ENCODE peak calls at places on chromosomes 12 and 14, in eight cellular contexts. Z is upper lobe of left lung, I is A549, Y is H1, A is suprapubic skin, H is GM12878, B is ovary, X is tibial nerve. J is an unnamed sample.

GRCh38 chr12:46664771-46665287 is 161.0 kb downstream of the SLC38A4 start:
- DNase-seq in Z (peak), I (peak), Y (no peak), A (no peak), H (peak), B (no peak), X (no peak), J (no peak)

GRCh38 chr12:47832263-47832933 is 12.7 kb upstream of the HDAC7 start:
- DNase-seq in Z (no peak), I (no peak), Y (no peak), A (no peak), H (no peak), B (no peak), X (no peak), J (no peak)

GRCh38 chr12:79302171-79302841 is 388.5 kb downstream of the PAWR start:
- DNase-seq in Z (no peak), I (no peak), Y (no peak), A (no peak), H (no peak), B (no peak), X (no peak), J (no peak)

GRCh38 chr14:100895411-100895810 is 8.1 kb downstream of the RTL1 start:
- DNase-seq in Z (no peak), I (no peak), Y (no peak), A (no peak), H (no peak), B (no peak), X (no peak), J (no peak)

GRCh38 chr14:31122098-31122611 is 85.4 kb downstream of the HECTD1 start:
- DNase-seq in Z (no peak), I (no peak), Y (no peak), A (no peak), H (no peak), B (no peak), X (no peak), J (no peak)

GRCh38 chr14:59358105-59358504 is 107.1 kb downstream of the GPR135 start:
- DNase-seq in Z (peak), I (peak), Y (peak), A (no peak), H (no peak), B (no peak), X (peak), J (no peak)

GRCh38 chr12:124457287-124458219 is 109.9 kb downstream of the NCOR2 start:
- DNase-seq in Z (peak), I (no peak), Y (no peak), A (peak), H (no peak), B (peak), X (peak), J (peak)

GRCh38 chr12:96094201-96094600 is 58.8 kb upstream of the LTA4H start:
- DNase-seq in Z (peak), I (peak), Y (peak), A (no peak), H (no peak), B (no peak), X (no peak), J (no peak)

GRCh38 chr12:88393017-88393767 is 187.1 kb downstream of the KITLG start:
- DNase-seq in Z (no peak), I (peak), Y (no peak), A (no peak), H (no peak), B (no peak), X (no peak), J (no peak)

GRCh38 chr12:110555509-110556406 is 27.4 kb downstream of the PPTC7 start:
- DNase-seq in Z (no peak), I (no peak), Y (no peak), A (no peak), H (no peak), B (no peak), X (no peak), J (no peak)

GRCh38 chr14:50469982-50470381 is 62.4 kb downstream of the MAP4K5 start:
- DNase-seq in Z (no peak), I (no peak), Y (no peak), A (no peak), H (no peak), B (no peak), X (no peak), J (no peak)

GRCh38 chr14:68520637-68521556 is 272.0 kb downstream of the ZFP36L1 start:
- DNase-seq in Z (peak), I (peak), Y (peak), A (peak), H (no peak), B (no peak), X (no peak), J (peak)

GRCh38 chr12:104599272-104599984 is 142.7 kb downstream of the CHST11 start:
- DNase-seq in Z (no peak), I (no peak), Y (no peak), A (no peak), H (no peak), B (no peak), X (no peak), J (no peak)

GRCh38 chr12:119381471-119382235 is 47.1 kb downstream of the CCDC60 start:
- DNase-seq in Z (no peak), I (no peak), Y (no peak), A (no peak), H (no peak), B (no peak), X (no peak), J (no peak)

GRCh38 chr12:116074686-116075085 is 202.8 kb downstream of the MED13L start:
- DNase-seq in Z (no peak), I (no peak), Y (no peak), A (no peak), H (no peak), B (no peak), X (no peak), J (no peak)

GRCh38 chr12:88142610-88142991 is 494 bp downstream of the TMTC3 start:
- DNase-seq in Z (peak), I (peak), Y (no peak), A (peak), H (no peak), B (no peak), X (peak), J (peak)

GRCh38 chr12:570949-571794 is 92.1 kb downstream of the NINJ2 start:
- DNase-seq in Z (peak), I (peak), Y (no peak), A (peak), H (no peak), B (peak), X (peak), J (peak)

GRCh38 chr14:70052990-70053389 is 135.8 kb downstream of the SLC8A3 start:
- DNase-seq in Z (no peak), I (peak), Y (no peak), A (no peak), H (no peak), B (no peak), X (no peak), J (no peak)

GRCh38 chr12:40801861-40802260 is 109.6 kb downstream of the CNTN1 start:
- DNase-seq in Z (no peak), I (no peak), Y (no peak), A (no peak), H (no peak), B (no peak), X (no peak), J (no peak)

GRCh38 chr14:89986475-89986874 is 30.7 kb downstream of the TDP1 start:
- DNase-seq in Z (no peak), I (no peak), Y (no peak), A (no peak), H (no peak), B (no peak), X (no peak), J (no peak)

GRCh38 chr14:72892879-72893635 is 844 bp downstream of the DPF3 start:
- DNase-seq in Z (no peak), I (no peak), Y (no peak), A (no peak), H (no peak), B (peak), X (no peak), J (peak)

GRCh38 chr12:7108042-7108927 is 729 bp downstream of the C1RL start:
- DNase-seq in Z (peak), I (peak), Y (no peak), A (peak), H (peak), B (peak), X (peak), J (peak)

GRCh38 chr12:122985590-122986257 is 5.2 kb downstream of the ARL6IP4 start:
- DNase-seq in Z (no peak), I (no peak), Y (no peak), A (no peak), H (no peak), B (peak), X (no peak), J (no peak)

GRCh38 chr14:23055621-23056256 is 1.6 kb downstream of the CDH24 start:
- DNase-seq in Z (no peak), I (no peak), Y (no peak), A (no peak), H (no peak), B (peak), X (no peak), J (no peak)

GRCh38 chr14:98548071-98548686 is 723.8 kb downstream of the BCL11B start:
- DNase-seq in Z (no peak), I (no peak), Y (no peak), A (no peak), H (no peak), B (no peak), X (no peak), J (no peak)

DNA sequence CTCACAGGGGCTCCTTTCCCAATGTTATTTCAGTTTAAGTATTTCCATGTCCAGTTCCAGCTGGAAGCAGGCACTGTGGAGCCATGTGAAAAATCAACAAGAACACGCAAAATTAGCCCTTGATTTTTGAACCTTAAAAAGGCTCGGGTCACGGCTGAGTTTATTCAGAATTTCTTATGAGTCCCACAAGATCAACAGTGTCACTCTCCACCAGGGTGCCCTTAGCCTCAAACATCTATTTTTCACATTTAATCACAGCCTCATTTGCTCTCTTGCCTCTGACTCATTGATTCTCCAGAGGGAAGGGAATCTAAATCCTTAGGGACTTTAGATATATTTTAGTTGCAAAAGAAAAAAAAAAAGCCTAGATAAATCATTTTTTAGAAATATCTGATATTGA is 157.7 kb upstream of the AVPR1A start:
- DNase-seq in Z (no peak), I (no peak), Y (no peak), A (no peak), H (no peak), B (no peak), X (no peak), J (no peak)
- TF ChIP-seq EP300 in Z (no peak), I (no peak), Y (no peak), A (no peak), H (no peak), B (no peak), X (no peak), J (no peak)

GRCh38 chr14:104223101-104223809 is 84.9 kb downstream of the KIF26A start:
- DNase-seq in Z (no peak), I (no peak), Y (no peak), A (no peak), H (no peak), B (peak), X (no peak), J (peak)

GRCh38 chr14:104223810-104224515 is 85.6 kb downstream of the KIF26A start:
- DNase-seq in Z (no peak), I (no peak), Y (no peak), A (no peak), H (no peak), B (no peak), X (no peak), J (peak)

GRCh38 chr14:104222396-104223036 is 84.1 kb downstream of the KIF26A start:
- DNase-seq in Z (no peak), I (no peak), Y (no peak), A (no peak), H (no peak), B (peak), X (no peak), J (no peak)

GRCh38 chr14:104226421-104227385 is 88.3 kb downstream of the KIF26A start:
- DNase-seq in Z (no peak), I (no peak), Y (no peak), A (no peak), H (no peak), B (no peak), X (no peak), J (peak)

DNA sequence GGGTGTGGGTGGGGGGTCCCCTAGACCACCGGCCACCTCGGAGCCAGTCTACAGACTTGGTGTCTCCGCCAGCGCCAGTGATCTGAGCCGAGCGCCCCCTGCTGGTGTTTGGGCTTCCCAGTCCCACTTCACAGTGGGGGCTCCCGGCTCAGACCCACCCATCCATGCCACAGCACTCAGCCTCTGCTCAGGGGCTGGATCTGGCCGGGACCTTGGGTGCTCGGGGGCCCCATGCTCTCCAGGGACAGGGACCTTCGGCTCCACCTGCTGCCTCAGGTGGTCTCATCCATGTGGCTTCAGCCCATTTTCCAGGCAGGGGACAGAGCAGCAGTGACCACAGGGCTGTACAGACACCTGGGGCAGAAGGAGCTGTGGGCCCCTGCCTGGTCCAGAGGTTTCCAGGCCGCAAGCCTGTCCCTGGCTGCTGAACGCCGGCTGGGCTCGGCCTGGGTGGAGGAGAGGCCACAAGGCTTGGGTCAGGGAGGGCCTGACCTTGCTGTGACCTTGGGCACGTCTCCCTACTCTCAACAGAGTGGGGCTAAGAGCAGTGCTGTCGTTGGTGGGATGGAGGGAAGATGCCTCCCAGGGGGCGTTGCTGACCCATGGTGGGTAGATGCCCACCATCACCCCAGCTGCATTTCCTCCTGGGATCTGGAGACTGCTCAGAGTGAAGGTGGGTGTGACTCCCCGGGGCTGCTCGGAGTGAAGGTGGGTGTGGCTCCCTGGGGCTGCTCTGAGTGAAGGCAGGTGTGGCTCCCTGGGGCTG is 86.3 kb downstream of the KIF26A start:
- DNase-seq in Z (no peak), I (peak), Y (no peak), A (no peak), H (no peak), B (peak), X (no peak), J (peak)
- TF ChIP-seq EP300 in Z (no peak), I (no peak), Y (no peak), A (no peak), H (no peak), B (no peak), X (no peak), J (no peak)

GRCh38 chr12:66823857-66824570 is 145.1 kb upstream of the GRIP1 start:
- DNase-seq in Z (no peak), I (peak), Y (no peak), A (no peak), H (no peak), B (no peak), X (no peak), J (no peak)

GRCh38 chr12:66819587-66819986 is 140.7 kb upstream of the GRIP1 start:
- DNase-seq in Z (no peak), I (no peak), Y (no peak), A (no peak), H (no peak), B (no peak), X (no peak), J (no peak)

DNA sequence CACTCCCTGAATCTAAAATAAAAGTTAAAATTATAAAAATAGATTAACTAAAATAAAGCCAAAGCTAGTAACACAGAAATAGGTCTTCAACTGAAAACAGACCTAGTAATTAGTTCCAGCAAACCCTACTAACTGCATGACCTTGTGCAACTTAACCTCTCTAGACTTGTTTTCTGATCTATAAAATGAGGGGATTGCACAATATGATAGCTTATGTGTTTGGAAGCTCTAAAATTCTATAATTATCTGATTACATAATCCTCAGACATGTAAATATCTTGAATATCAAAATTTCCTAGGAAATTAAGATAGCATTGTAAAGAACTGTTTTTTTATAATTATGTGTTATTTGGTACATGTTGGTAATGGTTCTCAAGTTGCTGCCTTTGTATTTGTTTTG is 144.1 kb upstream of the GRIP1 start:
- DNase-seq in Z (no peak), I (no peak), Y (no peak), A (no peak), H (no peak), B (no peak), X (no peak), J (no peak)
- TF ChIP-seq EP300 in Z (no peak), I (no peak), Y (no peak), A (no peak), H (no peak), B (no peak), X (no peak), J (no peak)

GRCh38 chr12:30847259-30847658 is 79.3 kb upstream of the TSPAN11 start:
- DNase-seq in Z (no peak), I (peak), Y (no peak), A (no peak), H (peak), B (no peak), X (peak), J (no peak)
- TF ChIP-seq EP300 in Z (no peak), I (no peak), Y (no peak), A (no peak), H (no peak), B (no peak), X (no peak), J (no peak)

DNA sequence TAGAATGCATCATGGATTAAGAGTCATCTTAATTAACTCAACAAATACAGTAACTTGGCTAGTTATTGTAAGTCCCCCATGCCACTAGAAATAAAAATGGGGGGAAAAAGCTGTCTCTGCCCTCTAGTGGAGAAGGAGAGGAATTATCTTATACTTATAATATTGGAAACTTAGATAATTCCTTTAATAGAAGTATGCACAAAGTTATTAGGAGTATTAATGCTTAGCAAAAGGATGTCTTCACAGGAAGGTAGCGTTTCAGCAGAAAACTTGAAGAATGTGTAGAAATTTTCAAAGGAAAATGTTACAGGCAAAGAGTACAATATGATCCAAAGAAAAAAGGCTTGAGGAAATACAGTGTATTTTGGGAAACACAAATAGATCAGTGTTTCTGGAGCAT is 19.8 kb downstream of the OR5AU1 start:
- DNase-seq in Z (no peak), I (peak), Y (no peak), A (no peak), H (no peak), B (no peak), X (no peak), J (no peak)
- TF ChIP-seq EP300 in Z (no peak), I (no peak), Y (no peak), A (no peak), H (no peak), B (no peak), X (no peak), J (no peak)

DNA sequence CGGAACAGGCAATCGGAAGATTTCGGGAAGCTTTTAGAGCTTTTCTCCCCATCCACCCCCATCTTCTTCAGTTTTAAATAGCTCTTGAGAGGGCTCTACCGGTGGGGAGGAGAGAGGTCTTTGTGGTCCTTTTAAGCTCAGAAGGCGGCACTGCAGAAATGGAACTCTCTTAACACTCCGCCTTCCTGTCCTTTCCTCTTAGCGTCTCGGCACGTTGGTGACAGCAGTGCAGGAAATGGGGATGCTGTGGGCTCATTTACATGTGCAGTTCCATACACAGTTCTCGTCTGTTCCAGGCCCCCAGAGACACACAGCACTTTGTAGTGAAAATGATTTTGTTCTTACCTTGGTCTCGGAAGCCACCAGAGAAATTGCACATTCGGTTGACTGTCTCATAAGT is 50.4 kb upstream of the RIN3 start:
- DNase-seq in Z (peak), I (no peak), Y (no peak), A (no peak), H (no peak), B (no peak), X (no peak), J (no peak)
- TF ChIP-seq EP300 in Z (no peak), I (no peak), Y (no peak), A (no peak), H (no peak), B (no peak), X (no peak), J (no peak)

DNA sequence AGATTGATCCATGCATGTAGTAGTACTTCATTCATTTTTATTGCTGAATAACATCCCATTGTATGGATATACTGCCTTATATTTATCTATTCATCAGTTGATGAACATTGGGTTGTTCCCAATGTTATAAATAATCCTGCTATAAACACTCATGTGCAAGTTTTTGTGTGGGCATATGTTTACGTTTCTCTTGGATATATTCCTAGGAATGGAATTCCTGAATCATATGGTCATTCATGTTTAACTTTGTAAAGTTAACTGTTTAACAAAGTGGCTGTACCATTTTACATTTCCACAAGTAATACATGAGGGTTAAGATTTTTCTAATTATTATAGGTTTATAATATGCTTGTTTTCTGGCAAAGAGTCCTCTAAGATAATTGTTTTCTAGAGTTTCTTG is 1568.2 kb upstream of the SEL1L start:
- DNase-seq in Z (no peak), I (no peak), Y (no peak), A (no peak), H (no peak), B (no peak), X (no peak), J (no peak)
- TF ChIP-seq EP300 in Z (no peak), I (no peak), Y (no peak), A (no peak), H (no peak), B (no peak), X (no peak), J (no peak)

GRCh38 chr12:1972856-1973317 is 31.4 kb downstream of the DCP1B start:
- DNase-seq in Z (no peak), I (no peak), Y (no peak), A (no peak), H (no peak), B (no peak), X (peak), J (peak)
- TF ChIP-seq EP300 in Z (no peak), I (no peak), Y (no peak), A (no peak), H (no peak), B (peak), X (peak), J (peak)

J was measured in transverse colon.